ENCODE peak calls at places on chromosomes 12 and 14, in four cellular contexts. P is IMR-90, R is A549, I is K562. J is an unnamed sample.

GRCh38 chr12:104132351-104132956 is 5.6 kb downstream of the NFYB start:
- DNase-seq in R (no peak), P (no peak), I (no peak), J (no peak)

GRCh38 chr12:6899837-6900519 is 4.6 kb upstream of the LRRC23 start:
- DNase-seq in I (no peak), R (peak; percentile 62), P (peak; percentile 38), J (no peak)

GRCh38 chr12:3314306-3314663 is 176.7 kb upstream of the PRMT8 start:
- DNase-seq in I (no peak), R (no peak), P (no peak), J (no peak)

GRCh38 chr14:59407246-59407615 is 57.9 kb downstream of the GPR135 start:
- DNase-seq in P (peak; percentile 97), R (no peak), I (no peak), J (no peak)

GRCh38 chr14:72663076-72663487 is 230.8 kb downstream of the DPF3 start:
- DNase-seq in P (peak; percentile 41), I (no peak), R (no peak), J (no peak)

GRCh38 chr12:4355843-4356327 is 23.6 kb downstream of the FGF23 start:
- DNase-seq in R (peak; percentile 76), I (peak; percentile 33), P (peak; percentile 8), J (no peak)

GRCh38 chr14:102898298-102898697 is 24.2 kb upstream of the AMN start:
- DNase-seq in I (no peak), P (no peak), R (no peak), J (no peak)

GRCh38 chr14:104996032-104996431 is 10.4 kb downstream of the CLBA1 start:
- DNase-seq in R (no peak), I (no peak), P (no peak), J (no peak)

GRCh38 chr12:115572440-115572839 is 705.1 kb downstream of the MED13L start:
- DNase-seq in I (no peak), P (peak; percentile 12), R (no peak), J (peak; percentile 86)

GRCh38 chr14:39050389-39050788 is 52.6 kb downstream of the SEC23A start:
- DNase-seq in I (no peak), P (peak; percentile 85), R (peak; percentile 21), J (no peak)
- TF ChIP-seq ELK1 in I (no peak), P (no peak), R (no peak), J (no peak)

DNA sequence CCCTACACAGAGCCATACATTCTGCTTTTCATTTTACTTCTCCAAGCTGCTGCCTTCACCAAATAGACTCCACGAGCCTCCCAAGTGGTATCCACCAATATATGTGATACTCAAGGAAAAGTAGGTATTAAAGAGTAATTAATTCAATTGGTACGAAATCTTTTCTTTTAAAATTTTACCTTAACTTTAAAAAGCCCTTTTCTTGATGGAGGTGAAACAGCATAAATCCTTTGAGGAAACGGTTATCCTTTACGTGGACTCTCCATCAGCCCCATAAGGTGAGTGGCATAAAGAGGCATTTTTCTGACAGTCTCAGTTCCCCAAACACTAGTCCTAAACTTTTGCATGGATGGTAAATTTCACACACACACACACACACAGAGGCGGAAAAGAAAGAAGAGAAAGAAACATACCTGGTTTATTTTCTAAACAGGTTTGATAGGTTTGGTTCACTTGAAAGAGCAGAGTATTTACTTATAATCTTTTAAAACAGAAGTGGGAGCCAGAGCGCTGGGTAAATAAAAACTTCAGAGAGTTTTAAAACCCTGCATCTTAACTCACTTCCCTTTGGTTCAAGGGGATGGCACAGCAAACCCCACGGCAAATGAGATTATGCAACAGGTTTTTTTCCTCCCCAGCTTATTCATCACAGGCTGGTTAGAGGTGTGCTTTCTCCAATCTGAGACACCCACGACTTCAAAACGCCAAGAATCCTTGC is 1.9 kb downstream of the DUSP16 start:
- DNase-seq in R (peak; percentile 83), I (peak; percentile 23), P (peak; percentile 69), J (peak; percentile 66)
- TF ChIP-seq ELK1 in R (no peak), I (no peak), P (no peak), J (no peak)

GRCh38 chr12:60935981-60936761 is 1324.0 kb upstream of the USP15 start:
- DNase-seq in R (peak; percentile 4), I (no peak), P (no peak), J (no peak)
- TF ChIP-seq ELK1 in R (no peak), I (no peak), P (no peak), J (no peak)

GRCh38 chr12:123971770-123972447 is 722 bp downstream of the CCDC92 start:
- DNase-seq in P (peak; percentile 50), I (peak; percentile 27), R (peak; percentile 50), J (no peak)
- TF ChIP-seq ELK1 in P (no peak), I (no peak), R (no peak), J (no peak)

GRCh38 chr14:54191846-54192245 is 205.0 kb upstream of the CDKN3 start:
- DNase-seq in R (no peak), I (no peak), P (no peak), J (no peak)

GRCh38 chr14:54192610-54193009 is 204.2 kb upstream of the CDKN3 start:
- DNase-seq in P (no peak), I (no peak), R (no peak), J (no peak)

GRCh38 chr14:54193871-54194270 is 202.9 kb upstream of the CDKN3 start:
- DNase-seq in P (no peak), I (no peak), R (no peak), J (no peak)

GRCh38 chr14:54197369-54197768 is 199.4 kb upstream of the CDKN3 start:
- DNase-seq in R (no peak), I (no peak), P (no peak), J (no peak)

GRCh38 chr14:54194501-54194900 is 202.3 kb upstream of the CDKN3 start:
- DNase-seq in I (no peak), P (no peak), R (no peak), J (no peak)
- TF ChIP-seq ELK1 in I (no peak), P (no peak), R (no peak), J (no peak)

GRCh38 chr14:53390008-53390407 is 236.9 kb upstream of the DDHD1 start:
- DNase-seq in P (no peak), I (no peak), R (no peak), J (no peak)
- TF ChIP-seq ELK1 in P (no peak), I (no peak), R (no peak), J (no peak)

GRCh38 chr14:67517083-67517482 is 16.0 kb upstream of the PLEKHH1 start:
- DNase-seq in P (no peak), I (no peak), R (no peak), J (no peak)
- TF ChIP-seq ELK1 in P (no peak), I (no peak), R (no peak), J (no peak)

J was measured in GM12878.